ENCODE peak calls at places on chromosomes 13 and 19, in four cellular contexts. M is K562, D is A549, H is GM12878. T is an unnamed sample.

GRCh38 chr19:39327990-39328705 is 7.5 kb upstream of the LRFN1 start:
- DNase-seq in M (peak), D (peak), H (no peak), T (peak)

GRCh38 chr13:40496035-40496810 is 170.2 kb downstream of the FOXO1 start:
- DNase-seq in M (no peak), D (no peak), H (no peak), T (no peak)

GRCh38 chr13:37769078-37769477 is 100.5 kb downstream of the TRPC4 start:
- DNase-seq in M (peak), D (no peak), H (no peak), T (no peak)

GRCh38 chr13:35771898-35772297 is 295.4 kb upstream of the MAB21L1 start:
- DNase-seq in M (no peak), D (no peak), H (no peak), T (peak)

GRCh38 chr19:40141546-40141945 is 49.7 kb upstream of the MAP3K10 start:
- DNase-seq in M (no peak), D (no peak), H (no peak), T (no peak)

GRCh38 chr19:54164369-54165068 is 5.0 kb upstream of the LENG1 start:
- DNase-seq in M (peak), D (peak), H (no peak), T (peak)

GRCh38 chr13:46668302-46668720 is 115.3 kb downstream of the LRCH1 start:
- DNase-seq in M (no peak), D (no peak), H (no peak), T (peak)

GRCh38 chr13:76383671-76384461 is 502.3 kb downstream of the KCTD12 start:
- DNase-seq in M (no peak), D (no peak), H (no peak), T (peak)

GRCh38 chr19:5113633-5114586 is 145.0 kb downstream of the KDM4B start:
- DNase-seq in M (no peak), D (no peak), H (no peak), T (no peak)

GRCh38 chr13:111020021-111020420 is 95.1 kb upstream of the ARHGEF7 start:
- DNase-seq in M (no peak), D (no peak), H (no peak), T (no peak)

GRCh38 chr19:40744554-40745401 is 5.5 kb downstream of the ACTMAP start:
- DNase-seq in M (peak), D (no peak), H (no peak), T (no peak)

GRCh38 chr19:54186351-54186750 is 3.0 kb downstream of the MBOAT7 start:
- DNase-seq in M (no peak), D (no peak), H (no peak), T (no peak)

GRCh38 chr19:18875726-18876125 is 20.2 kb downstream of the CERS1 start:
- DNase-seq in M (no peak), D (no peak), H (no peak), T (peak)

GRCh38 chr19:5397804-5398692 is 57.2 kb upstream of the ZNRF4 start:
- DNase-seq in M (peak), D (peak), H (no peak), T (no peak)

GRCh38 chr13:99805361-99805760 is 166.2 kb downstream of the ZIC5 start:
- DNase-seq in M (no peak), D (no peak), H (no peak), T (no peak)

GRCh38 chr19:2497186-2497585 is 21.3 kb downstream of the GADD45B start:
- DNase-seq in M (no peak), D (no peak), H (no peak), T (no peak)

GRCh38 chr13:51760592-51760991 is 43.4 kb downstream of the DHRS12 start:
- DNase-seq in M (no peak), D (no peak), H (no peak), T (no peak)

GRCh38 chr13:38348890-38349289 is 761 bp upstream of the UFM1 start:
- DNase-seq in M (peak), D (peak), H (no peak), T (peak)

GRCh38 chr19:47446534-47447469 is 24.9 kb downstream of the SLC8A2 start:
- DNase-seq in M (peak), D (peak), H (no peak), T (no peak)
- TF ChIP-seq ELK1 in M (no peak), D (no peak), H (no peak), T (no peak)

GRCh38 chr13:31138515-31138914 is 23.2 kb downstream of the HSPH1 start:
- DNase-seq in M (no peak), D (no peak), H (no peak), T (no peak)
- TF ChIP-seq ELK1 in M (no peak), D (no peak), H (no peak), T (no peak)

DNA sequence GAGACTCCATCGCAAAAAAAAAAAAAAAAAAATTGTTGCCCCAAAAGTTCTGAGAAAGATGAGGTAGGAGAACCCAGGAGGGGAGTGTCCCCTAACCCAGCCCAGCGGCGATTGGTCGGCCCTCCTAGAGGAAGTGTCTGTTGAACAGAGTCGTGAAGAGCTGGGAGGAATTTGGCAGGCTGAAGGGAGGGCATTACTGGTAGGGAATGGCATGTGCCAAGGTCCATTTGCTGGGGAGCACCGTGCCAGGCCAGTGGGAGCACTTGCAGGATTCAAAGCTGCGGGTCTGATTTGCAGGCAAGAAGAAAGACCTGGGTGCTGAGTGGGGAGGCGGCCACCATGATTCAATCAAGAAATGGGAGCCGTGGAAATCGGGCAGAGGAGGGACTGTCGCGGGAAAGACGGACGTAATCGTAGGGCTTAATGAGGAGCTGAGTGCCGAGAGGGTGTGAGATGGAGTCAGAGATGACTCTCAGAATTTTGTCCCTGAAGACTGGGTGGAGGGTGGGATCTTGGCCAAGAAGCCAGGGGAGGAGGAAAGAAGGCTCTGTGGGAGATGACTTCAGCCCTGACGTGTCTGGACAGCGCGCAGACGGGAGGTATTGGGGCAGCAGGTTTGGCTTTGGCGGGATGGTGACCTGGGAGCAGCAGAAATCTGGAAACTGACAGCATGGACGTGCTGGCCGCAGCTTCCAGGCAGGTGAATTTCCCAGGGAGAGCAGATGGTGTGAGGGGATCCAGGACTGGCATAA is 15.4 kb downstream of the CERS4 start:
- DNase-seq in M (no peak), D (no peak), H (no peak), T (no peak)
- TF ChIP-seq ELK1 in M (no peak), D (no peak), H (no peak), T (no peak)

GRCh38 chr19:8355631-8356402 is 8.1 kb upstream of the ANGPTL4 start:
- DNase-seq in M (peak), D (no peak), H (no peak), T (peak)
- TF ChIP-seq ELK1 in M (no peak), D (no peak), H (no peak), T (no peak)

DNA sequence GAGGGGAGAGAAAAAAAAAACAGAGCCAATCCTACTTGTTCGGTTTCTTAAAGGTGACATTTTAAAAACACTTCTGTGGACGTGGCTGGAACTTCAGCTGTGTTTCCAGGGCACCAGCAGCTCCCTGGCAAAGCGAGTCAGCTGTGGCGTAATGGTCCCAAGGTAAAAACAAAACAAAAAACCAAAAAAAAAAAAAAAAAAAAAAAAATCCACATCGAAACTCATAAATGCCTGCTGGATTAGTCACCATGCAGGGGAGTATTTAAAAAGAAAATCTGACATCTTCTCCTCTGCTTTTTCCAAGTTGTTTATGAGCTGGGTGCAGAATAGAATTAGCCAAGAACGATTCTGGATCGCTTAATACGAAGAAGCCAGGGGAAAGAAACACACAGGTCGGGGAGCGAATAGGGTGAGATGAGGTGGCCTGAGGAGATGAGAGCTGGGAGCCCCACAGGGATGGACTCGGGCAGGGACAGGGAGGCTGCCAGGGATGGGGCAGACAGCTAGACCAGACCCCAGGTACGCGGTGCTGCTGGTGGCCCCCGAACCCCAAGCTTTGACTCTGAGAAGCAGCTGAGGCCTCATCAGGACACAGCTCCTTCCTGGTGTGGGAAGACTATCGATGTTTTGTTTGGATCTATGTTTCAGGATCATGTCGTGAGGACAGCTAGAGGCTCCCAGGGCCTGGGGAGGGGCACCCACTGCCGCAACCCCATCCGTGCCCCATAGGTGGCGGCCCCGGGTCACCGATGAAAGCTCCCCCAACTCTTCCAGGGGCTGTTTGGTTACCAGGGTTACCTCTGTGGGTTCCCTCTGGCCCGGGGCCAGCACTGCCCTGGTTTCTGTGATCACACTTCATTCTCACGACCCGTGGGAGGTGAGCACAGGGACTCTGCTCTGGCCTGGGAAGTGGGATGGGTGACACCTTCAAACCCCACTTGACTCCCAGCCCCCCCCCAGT is 3.1 kb upstream of the CTXN1 start:
- DNase-seq in M (peak), D (peak), H (no peak), T (peak)
- TF ChIP-seq ELK1 in M (no peak), D (no peak), H (no peak), T (no peak)

GRCh38 chr19:1027020-1027952 is 878 bp downstream of the CNN2 start:
- DNase-seq in M (no peak), D (no peak), H (no peak), T (no peak)
- TF ChIP-seq ELK1 in M (no peak), D (no peak), H (no peak), T (no peak)

T was measured in IMR-90.